ENCODE peak calls at places on chromosomes 5 and 9, in six cellular contexts. X is H7, W is mesenteric fat pad, M is ACHN, T is heart left ventricle, J is NCI-H1436 treated with DMSO at 0.1 percent for 48 hours. H is an unnamed sample.

GRCh38 chr5:74179183-74179582 is 461.3 kb downstream of the ENC1 start:
- DNase-seq in T (no peak), W (no peak), J (no peak), M (peak; percentile 13), X (no peak), H (no peak)

GRCh38 chr9:92714787-92715487 is 45.0 kb upstream of the IPPK start:
- DNase-seq in W (no peak), M (no peak), J (no peak), T (no peak), X (peak; percentile 30), H (no peak)

GRCh38 chr9:126151671-126152050 is 175.0 kb upstream of the MVB12B start:
- DNase-seq in T (no peak), W (peak; percentile 72), J (no peak), X (peak; percentile 49), M (no peak), H (no peak)

GRCh38 chr9:120294003-120294402 is 286.0 kb downstream of the CDK5RAP2 start:
- DNase-seq in W (no peak), J (no peak), M (no peak), X (no peak), T (no peak), H (peak; percentile 49)

GRCh38 chr9:128644452-128644851 is 12.2 kb downstream of the DYNC2I2 start:
- DNase-seq in X (no peak), W (no peak), J (no peak), T (no peak), M (no peak), H (no peak)

GRCh38 chr9:19255821-19256220 is 25.3 kb downstream of the DENND4C start:
- DNase-seq in T (no peak), W (no peak), M (no peak), J (no peak), X (no peak), H (no peak)

GRCh38 chr5:94577466-94578245 is 40.7 kb downstream of the KIAA0825 start:
- DNase-seq in X (no peak), W (no peak), T (no peak), J (no peak), M (no peak), H (no peak)

GRCh38 chr9:116308070-116308469 is 154.5 kb downstream of the PAPPA start:
- DNase-seq in T (no peak), M (no peak), W (no peak), J (no peak), X (no peak), H (no peak)

GRCh38 chr5:127002390-127002789 is 28.0 kb downstream of the MARCHF3 start:
- DNase-seq in J (no peak), T (no peak), W (no peak), M (peak; percentile 40), X (no peak), H (no peak)

GRCh38 chr9:108780949-108781734 is 74.6 kb downstream of the ACTL7B start:
- DNase-seq in X (peak; percentile 36), T (no peak), J (no peak), M (no peak), W (no peak), H (no peak)

GRCh38 chr9:38047301-38048251 is 21.5 kb downstream of the SHB start:
- DNase-seq in W (no peak), M (peak; percentile 96), X (peak; percentile 64), J (no peak), T (peak; percentile 75), H (no peak)

GRCh38 chr5:99104538-99105132 is 175.8 kb upstream of the CHD1 start:
- DNase-seq in M (peak; percentile 38), J (no peak), T (no peak), W (no peak), X (peak; percentile 26), H (no peak)

GRCh38 chr9:115606851-115607250 is 488.9 kb upstream of the TNC start:
- DNase-seq in M (no peak), J (no peak), W (no peak), T (no peak), X (no peak), H (no peak)

GRCh38 chr5:132497488-132497997 is 7.0 kb upstream of the IRF1 start:
- DNase-seq in W (peak; percentile 91), T (peak; percentile 77), M (peak; percentile 94), X (peak; percentile 44), J (no peak), H (peak; percentile 92)

GRCh38 chr9:133051281-133051900 is 10.4 kb upstream of the CEL start:
- DNase-seq in X (peak; percentile 35), W (no peak), M (no peak), J (no peak), T (no peak), H (no peak)

GRCh38 chr9:21715408-21715807 is 87.0 kb upstream of the MTAP start:
- DNase-seq in M (no peak), X (no peak), T (no peak), W (no peak), J (no peak), H (no peak)

GRCh38 chr5:139654464-139654863 is 6.3 kb downstream of the CXXC5 start:
- DNase-seq in W (no peak), T (no peak), X (no peak), J (no peak), M (no peak), H (no peak)

GRCh38 chr5:154446183-154447073 is 631 bp downstream of the SAP30L start:
- DNase-seq in T (peak; percentile 48), J (no peak), X (peak; percentile 87), W (peak; percentile 91), M (peak; percentile 59), H (no peak)

GRCh38 chr9:27426717-27427645 is 97.1 kb upstream of the IFNK start:
- DNase-seq in T (no peak), M (peak; percentile 36), J (no peak), X (peak; percentile 20), W (no peak), H (no peak)

GRCh38 chr5:149857499-149857898 is 87.1 kb downstream of the PDE6A start:
- DNase-seq in X (no peak), J (no peak), T (peak; percentile 87), M (peak; percentile 65), W (no peak), H (no peak)

GRCh38 chr5:94366811-94367210 is 251.6 kb downstream of the KIAA0825 start:
- DNase-seq in W (no peak), T (no peak), X (no peak), M (no peak), J (no peak), H (no peak)

GRCh38 chr5:7592910-7593309 is 197.0 kb downstream of the ADCY2 start:
- DNase-seq in X (peak; percentile 26), T (no peak), W (no peak), M (peak; percentile 22), J (no peak), H (no peak)

GRCh38 chr9:101465330-101465915 is 29.8 kb upstream of the ALDOB start:
- DNase-seq in T (peak; percentile 26), J (peak; percentile 48), X (peak; percentile 54), M (peak; percentile 79), W (no peak), H (no peak)